ENCODE peak calls at places on chromosome 5, in four cellular contexts. One of them, this sample, is unnamed.

GRCh38 chr5:127899214-127899610 is 184.4 kb upstream of the SLC12A2 start:
- DNase-seq in breast epithelium: no peak
- DNase-seq in astrocyte of the spinal cord: no peak
- DNase-seq in GM06990: no peak
- DNase-seq in this sample: no peak

GRCh38 chr5:150272531-150272930 is 17.0 kb downstream of the CAMK2A start:
- DNase-seq in breast epithelium: no peak
- DNase-seq in astrocyte of the spinal cord: peak
- DNase-seq in GM06990: no peak
- DNase-seq in this sample: peak

GRCh38 chr5:31854625-31855526 is 215.9 kb downstream of the PDZD2 start:
- DNase-seq in breast epithelium: peak
- DNase-seq in astrocyte of the spinal cord: peak
- DNase-seq in GM06990: no peak
- DNase-seq in this sample: no peak

GRCh38 chr5:124669956-124670671 is 76.3 kb downstream of the ZNF608 start:
- DNase-seq in breast epithelium: no peak
- DNase-seq in astrocyte of the spinal cord: no peak
- DNase-seq in GM06990: no peak
- DNase-seq in this sample: no peak

GRCh38 chr5:9712506-9713285 is 82.5 kb upstream of the TAS2R1 start:
- DNase-seq in breast epithelium: no peak
- DNase-seq in astrocyte of the spinal cord: peak
- DNase-seq in GM06990: no peak
- DNase-seq in this sample: no peak

GRCh38 chr5:119347574-119347973 is 8.2 kb upstream of the TNFAIP8 start:
- DNase-seq in breast epithelium: no peak
- DNase-seq in astrocyte of the spinal cord: no peak
- DNase-seq in GM06990: no peak
- DNase-seq in this sample: no peak

GRCh38 chr5:6361101-6361500 is 17.2 kb downstream of the MED10 start:
- DNase-seq in breast epithelium: no peak
- DNase-seq in astrocyte of the spinal cord: no peak
- DNase-seq in GM06990: no peak
- DNase-seq in this sample: no peak

GRCh38 chr5:161165998-161166660 is 314.1 kb upstream of the ATP10B start:
- DNase-seq in breast epithelium: no peak
- DNase-seq in astrocyte of the spinal cord: no peak
- DNase-seq in GM06990: no peak
- DNase-seq in this sample: no peak

GRCh38 chr5:96338624-96339023 is 94.4 kb downstream of the PCSK1 start:
- DNase-seq in breast epithelium: peak
- DNase-seq in astrocyte of the spinal cord: no peak
- DNase-seq in GM06990: no peak
- DNase-seq in this sample: no peak

GRCh38 chr5:443239-444151 is 519 bp downstream of the EXOC3 start:
- DNase-seq in breast epithelium: no peak
- DNase-seq in astrocyte of the spinal cord: no peak
- DNase-seq in GM06990: no peak
- DNase-seq in this sample: peak

GRCh38 chr5:96881511-96882115 is 5.3 kb downstream of the ERAP2 start:
- DNase-seq in breast epithelium: no peak
- DNase-seq in astrocyte of the spinal cord: peak
- DNase-seq in GM06990: no peak
- DNase-seq in this sample: no peak

GRCh38 chr5:21171038-21171437 is 1183.0 kb upstream of the CDH18 start:
- DNase-seq in breast epithelium: no peak
- DNase-seq in astrocyte of the spinal cord: no peak
- DNase-seq in GM06990: no peak
- DNase-seq in this sample: no peak

GRCh38 chr5:64952961-64953360 is 184.2 kb downstream of the CWC27 start:
- DNase-seq in breast epithelium: no peak
- DNase-seq in astrocyte of the spinal cord: no peak
- DNase-seq in GM06990: no peak
- DNase-seq in this sample: no peak

GRCh38 chr5:64963278-64963677 is 194.5 kb downstream of the CWC27 start:
- DNase-seq in breast epithelium: no peak
- DNase-seq in astrocyte of the spinal cord: no peak
- DNase-seq in GM06990: no peak
- DNase-seq in this sample: no peak

GRCh38 chr5:64954518-64954917 is 185.8 kb downstream of the CWC27 start:
- DNase-seq in breast epithelium: no peak
- DNase-seq in astrocyte of the spinal cord: no peak
- DNase-seq in GM06990: peak
- DNase-seq in this sample: peak

GRCh38 chr5:64958757-64959391 is 190.1 kb downstream of the CWC27 start:
- DNase-seq in breast epithelium: no peak
- DNase-seq in astrocyte of the spinal cord: peak
- DNase-seq in GM06990: peak
- DNase-seq in this sample: peak
- TF ChIP-seq CTCF in breast epithelium: peak
- TF ChIP-seq CTCF in astrocyte of the spinal cord: peak
- TF ChIP-seq CTCF in GM06990: peak
- TF ChIP-seq CTCF in this sample: peak

DNA sequence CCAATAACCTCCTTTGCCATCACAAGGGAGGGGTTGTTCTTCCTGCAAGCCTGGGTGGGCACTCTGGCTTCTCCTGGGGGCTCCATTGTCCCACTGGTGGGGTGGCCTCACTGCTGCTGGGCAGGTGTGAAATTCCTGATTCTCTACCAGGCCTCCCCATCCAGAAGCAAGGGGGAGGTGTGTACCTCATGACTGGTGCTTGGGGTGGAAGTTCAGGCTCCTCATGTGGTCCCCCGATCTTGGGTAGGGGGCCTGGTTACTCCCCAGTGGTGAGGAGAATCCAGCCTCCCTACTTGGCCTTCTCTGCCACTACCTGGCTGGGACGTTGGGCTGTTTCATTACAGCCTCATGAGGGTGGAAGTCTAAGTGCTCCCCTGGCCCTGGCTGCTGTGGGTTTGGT is 433.9 kb downstream of the IRX2 start:
- DNase-seq in breast epithelium: no peak
- DNase-seq in astrocyte of the spinal cord: no peak
- DNase-seq in GM06990: no peak
- DNase-seq in this sample: no peak
- TF ChIP-seq CTCF in breast epithelium: no peak
- TF ChIP-seq CTCF in astrocyte of the spinal cord: no peak
- TF ChIP-seq CTCF in GM06990: no peak
- TF ChIP-seq CTCF in this sample: no peak

DNA sequence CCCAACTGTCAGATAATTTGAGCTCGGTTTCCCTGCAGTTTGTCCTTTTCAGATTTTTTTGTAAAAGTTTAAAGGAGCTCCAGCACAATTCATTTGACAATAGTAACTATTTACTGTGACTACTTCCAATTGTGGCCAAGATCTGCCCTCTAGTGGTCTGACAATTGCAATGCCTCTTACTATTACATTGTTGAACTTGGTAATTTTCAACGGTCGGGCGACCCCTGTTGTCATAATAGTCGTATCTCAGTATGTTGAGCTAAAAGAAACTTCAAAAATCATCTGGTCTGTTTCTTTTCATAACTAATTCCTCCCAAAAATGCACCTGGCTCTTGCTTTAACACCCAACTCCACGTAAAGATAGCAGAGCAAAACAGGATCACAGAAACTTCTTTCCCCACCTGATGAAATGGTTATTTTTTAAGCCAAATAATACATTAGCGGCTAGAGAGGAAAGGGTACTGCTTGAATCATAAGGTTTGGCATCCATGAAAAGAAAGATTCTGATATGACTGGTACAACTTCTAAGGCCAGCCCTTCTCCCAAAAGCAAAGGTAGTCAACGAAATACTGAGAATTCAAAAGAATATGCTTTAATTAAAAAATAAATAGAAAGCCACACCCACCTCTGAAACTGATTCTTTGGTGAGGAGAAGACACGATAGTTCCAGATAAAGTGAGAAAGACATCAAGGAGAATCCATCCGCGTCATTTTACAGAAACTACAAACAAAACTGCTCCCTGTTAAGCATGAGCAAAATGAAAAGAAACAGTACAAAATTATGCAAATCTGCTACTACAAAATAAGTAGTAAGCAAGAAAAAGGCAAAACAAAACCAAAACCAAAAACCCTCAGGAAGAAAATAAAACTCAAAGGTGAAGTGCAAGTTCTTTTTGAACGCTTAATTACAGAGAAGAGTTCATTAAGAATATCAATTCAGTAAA is 76.9 kb upstream of the HTR4 start:
- DNase-seq in breast epithelium: peak
- DNase-seq in astrocyte of the spinal cord: peak
- DNase-seq in GM06990: peak
- DNase-seq in this sample: peak
- TF ChIP-seq CTCF in breast epithelium: peak
- TF ChIP-seq CTCF in astrocyte of the spinal cord: peak
- TF ChIP-seq CTCF in GM06990: peak
- TF ChIP-seq CTCF in this sample: peak

GRCh38 chr5:66354407-66354806 is 210.3 kb downstream of the SREK1 start:
- DNase-seq in breast epithelium: no peak
- DNase-seq in astrocyte of the spinal cord: no peak
- DNase-seq in GM06990: no peak
- DNase-seq in this sample: no peak
- TF ChIP-seq CTCF in breast epithelium: no peak
- TF ChIP-seq CTCF in astrocyte of the spinal cord: no peak
- TF ChIP-seq CTCF in GM06990: no peak
- TF ChIP-seq CTCF in this sample: no peak

DNA sequence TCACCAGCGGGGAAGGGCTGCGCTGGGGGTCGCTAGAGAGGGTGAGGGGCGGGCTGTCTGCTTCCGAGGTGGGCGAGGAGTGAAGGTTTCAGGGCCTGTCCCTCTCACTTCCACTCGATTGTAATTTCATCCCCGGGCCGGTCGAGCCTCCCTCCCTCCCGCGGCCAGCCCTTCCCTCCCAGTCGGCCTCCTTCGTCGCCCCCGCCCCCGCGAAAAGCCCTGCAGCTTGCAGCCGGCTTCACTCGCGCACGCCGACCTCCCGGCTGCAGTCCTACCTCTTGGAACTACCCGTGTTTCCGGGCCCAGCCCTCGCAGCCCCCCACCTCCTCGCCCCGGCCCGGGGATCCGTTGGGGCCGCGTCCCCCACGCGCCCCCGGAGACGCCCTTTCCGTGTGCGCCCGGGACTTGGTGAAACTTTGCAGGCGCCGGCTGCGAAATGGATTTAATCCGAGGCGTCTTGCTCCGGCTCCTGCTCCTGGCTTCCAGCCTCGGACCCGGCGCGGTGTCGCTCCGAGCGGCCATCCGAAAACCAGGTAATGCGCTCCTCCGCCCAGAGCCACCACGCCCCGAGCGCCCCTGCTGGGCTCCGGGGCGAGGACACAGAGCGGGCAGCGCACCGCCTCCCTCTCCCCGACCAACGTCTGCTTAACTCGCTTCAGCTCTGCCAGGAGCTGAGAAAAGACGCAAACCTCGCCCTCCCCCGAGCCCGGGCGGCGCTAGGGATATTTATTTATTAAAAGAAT is at the start of gene EGFLAM:
- DNase-seq in breast epithelium: no peak
- DNase-seq in astrocyte of the spinal cord: peak
- DNase-seq in GM06990: peak
- DNase-seq in this sample: no peak
- TF ChIP-seq CTCF in breast epithelium: no peak
- TF ChIP-seq CTCF in astrocyte of the spinal cord: peak
- TF ChIP-seq CTCF in GM06990: no peak
- TF ChIP-seq CTCF in this sample: no peak

GRCh38 chr5:115825948-115826347 is 9.5 kb upstream of the CDO1 start:
- DNase-seq in breast epithelium: no peak
- DNase-seq in astrocyte of the spinal cord: no peak
- DNase-seq in GM06990: no peak
- DNase-seq in this sample: no peak

GRCh38 chr5:115829913-115830312 is 11.5 kb downstream of the ATG12 start:
- DNase-seq in breast epithelium: no peak
- DNase-seq in astrocyte of the spinal cord: no peak
- DNase-seq in GM06990: no peak
- DNase-seq in this sample: no peak

GRCh38 chr5:115835481-115835880 is 5.9 kb downstream of the ATG12 start:
- DNase-seq in breast epithelium: no peak
- DNase-seq in astrocyte of the spinal cord: no peak
- DNase-seq in GM06990: no peak
- DNase-seq in this sample: peak

DNA sequence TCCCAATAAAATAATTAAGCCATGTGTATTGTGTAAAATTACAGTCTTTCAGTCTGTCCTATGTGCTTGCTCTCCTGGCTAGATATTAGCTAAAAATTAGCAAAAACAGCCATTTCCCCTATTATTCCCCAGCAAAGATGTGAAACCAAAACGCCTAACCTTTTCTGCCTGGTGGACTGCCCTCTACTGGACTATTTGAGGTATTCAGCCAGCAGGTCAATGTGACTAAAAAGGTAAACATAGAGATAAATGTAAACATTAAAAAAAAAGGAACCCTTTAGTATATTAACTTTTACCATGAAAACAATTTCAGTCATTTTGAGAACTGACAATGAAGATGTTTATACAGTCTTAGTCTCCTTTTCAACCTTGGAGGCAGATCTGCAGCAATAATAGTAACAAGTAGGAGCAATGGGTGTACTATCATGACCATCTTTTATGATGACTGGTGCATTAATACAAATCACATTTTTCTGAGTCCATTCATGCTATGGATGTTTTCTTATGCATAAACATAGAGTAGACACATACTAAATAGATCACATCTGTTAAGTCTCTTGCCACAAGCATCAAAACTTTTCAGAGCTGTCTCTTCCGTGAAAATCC is 10.1 kb downstream of the ATG12 start:
- DNase-seq in breast epithelium: no peak
- DNase-seq in astrocyte of the spinal cord: peak
- DNase-seq in GM06990: peak
- DNase-seq in this sample: peak
- TF ChIP-seq CTCF in breast epithelium: no peak
- TF ChIP-seq CTCF in astrocyte of the spinal cord: peak
- TF ChIP-seq CTCF in GM06990: peak
- TF ChIP-seq CTCF in this sample: peak

This sample was measured in GM12865.